ENCODE peak calls at places on chromosomes 16 and 17, in four cellular contexts. D is HepG2, P is GM12878, T is K562. C is an unnamed sample.

GRCh38 chr16:84459941-84460405 is 44.5 kb downstream of the MEAK7 start:
- DNase-seq in T (no peak), P (no peak), D (no peak), C (no peak)

GRCh38 chr16:58814348-58814801 is 80.3 kb upstream of the GOT2 start:
- DNase-seq in P (no peak), D (peak; percentile 16), T (peak; percentile 72), C (peak; percentile 69)

GRCh38 chr16:87404764-87405625 is 12.9 kb downstream of the MAP1LC3B start:
- DNase-seq in T (no peak), D (no peak), P (no peak), C (no peak)

GRCh38 chr17:42817866-42818265 is 6.2 kb downstream of the BECN1 start:
- DNase-seq in P (no peak), D (no peak), T (no peak), C (no peak)

GRCh38 chr16:25691519-25692091 is at the start of gene HS3ST4:
- DNase-seq in D (no peak), P (no peak), T (no peak), C (peak; percentile 22)

GRCh38 chr17:78348055-78348745 is 11.7 kb downstream of the SOCS3 start:
- DNase-seq in P (no peak), T (no peak), D (no peak), C (no peak)

GRCh38 chr16:67019171-67019570 is 9.8 kb upstream of the CBFB start:
- DNase-seq in T (no peak), P (no peak), D (no peak), C (no peak)

GRCh38 chr16:48138543-48138942 is 17.2 kb downstream of the ABCC12 start:
- DNase-seq in P (no peak), D (no peak), T (no peak), C (no peak)

GRCh38 chr16:58409316-58409973 is 17.2 kb downstream of the GINS3 start:
- DNase-seq in P (no peak), T (no peak), D (no peak), C (no peak)

GRCh38 chr17:58060596-58061191 is 22.5 kb upstream of the DYNLL2 start:
- DNase-seq in T (no peak), D (no peak), P (no peak), C (no peak)

GRCh38 chr17:49148171-49148570 is 15.6 kb downstream of the B4GALNT2 start:
- DNase-seq in T (no peak), P (no peak), D (no peak), C (no peak)

GRCh38 chr16:1510272-1510671 is 17.1 kb downstream of the TELO2 start:
- DNase-seq in T (no peak), P (no peak), D (no peak), C (no peak)

GRCh38 chr17:42289863-42290165 is 1.5 kb downstream of the STAT5A start:
- DNase-seq in D (no peak), T (no peak), P (no peak), C (no peak)

GRCh38 chr16:69311533-69312388 is 611 bp downstream of the VPS4A start:
- DNase-seq in D (peak; percentile 65), T (peak; percentile 39), P (no peak), C (peak; percentile 31)

GRCh38 chr17:44257815-44258750 is 9.9 kb downstream of the SLC4A1 start:
- DNase-seq in D (no peak), P (no peak), T (no peak), C (no peak)

GRCh38 chr16:87501117-87501516 is 8.3 kb upstream of the ZCCHC14 start:
- DNase-seq in P (no peak), T (no peak), D (no peak), C (no peak)

GRCh38 chr17:6090253-6090652 is 20.1 kb downstream of the WSCD1 start:
- DNase-seq in T (no peak), D (no peak), P (no peak), C (no peak)

GRCh38 chr17:40453881-40454630 is 10.8 kb downstream of the IGFBP4 start:
- DNase-seq in T (no peak), P (no peak), D (no peak), C (no peak)

GRCh38 chr17:164536-165235 is 16.8 kb downstream of the DOC2B start:
- DNase-seq in P (no peak), D (peak; percentile 40), T (peak; percentile 26), C (peak; percentile 60)

GRCh38 chr16:77359065-77359502 is 75.8 kb downstream of the ADAMTS18 start:
- DNase-seq in D (peak; percentile 96), T (no peak), P (no peak), C (no peak)

GRCh38 chr16:63880948-63881347 is 1240.9 kb downstream of the CDH11 start:
- DNase-seq in P (no peak), T (no peak), D (no peak), C (no peak)

GRCh38 chr17:60390223-60390622 is 1.7 kb downstream of the USP32 start:
- DNase-seq in T (peak; percentile 36), P (no peak), D (no peak), C (no peak)

DNA sequence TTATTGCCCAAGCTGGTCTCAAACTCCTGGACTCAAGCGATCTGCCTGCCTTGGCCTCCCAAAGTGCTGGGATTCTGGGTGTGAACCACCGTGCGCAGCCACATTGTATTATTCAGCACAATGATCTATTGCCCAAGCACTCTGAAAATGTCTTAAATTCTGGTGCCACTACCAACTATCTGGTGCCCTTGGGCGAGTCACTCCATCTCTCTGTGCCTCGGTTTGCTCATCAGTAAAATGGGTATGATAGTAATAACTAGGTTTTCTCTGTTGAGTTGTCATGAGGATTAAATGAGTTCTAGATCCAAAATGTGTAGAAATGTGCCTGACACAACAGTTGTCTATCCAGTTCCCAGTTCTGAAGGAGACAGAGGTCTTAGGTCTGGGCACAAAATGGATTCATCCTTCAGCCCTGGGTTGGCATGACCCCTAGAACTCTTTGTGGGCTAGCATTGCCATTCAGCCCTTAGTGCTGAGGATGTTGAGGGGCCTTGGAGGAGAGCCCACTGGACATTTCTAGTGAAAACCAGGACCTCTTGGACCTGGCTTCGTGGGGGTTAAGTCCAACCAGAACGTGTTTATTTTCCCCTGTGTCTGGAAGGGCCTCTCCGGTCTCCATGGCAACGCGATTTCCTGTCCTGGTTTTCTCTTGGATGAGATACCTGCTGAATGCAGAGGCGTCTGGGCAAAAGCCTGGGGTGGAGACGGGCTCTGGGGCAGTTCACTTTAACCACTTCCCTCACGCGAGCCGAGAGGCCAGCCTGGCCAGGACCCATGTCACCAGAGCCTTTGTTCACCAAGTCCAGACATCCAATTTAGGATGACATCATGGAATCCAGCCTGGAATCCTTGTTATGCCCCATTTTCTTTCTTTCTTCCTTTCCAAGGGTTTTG is 43.7 kb upstream of the TNRC6A start:
- DNase-seq in D (peak; percentile 85), T (no peak), P (no peak), C (peak; percentile 25)
- TF ChIP-seq TARDBP in D (peak; percentile 27), T (no peak), P (no peak), C (no peak)

DNA sequence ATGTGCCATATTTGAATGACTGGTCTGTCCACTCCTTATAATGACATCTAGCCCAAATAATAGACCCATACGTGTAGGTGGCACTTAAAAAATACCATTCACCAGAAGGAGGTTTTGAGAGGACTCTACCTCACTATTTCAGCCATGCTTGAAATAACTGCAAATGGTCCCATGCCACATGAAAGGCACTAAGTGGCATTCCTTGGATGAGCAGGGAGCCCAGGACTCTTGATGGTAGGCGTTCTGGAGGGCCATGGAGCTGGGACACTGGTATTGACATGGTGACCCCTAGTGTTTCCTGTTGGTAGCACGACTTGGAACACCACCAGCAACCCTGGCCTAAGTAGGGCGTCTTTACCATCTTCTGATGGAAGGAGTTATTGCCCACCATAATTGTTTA is 148.7 kb upstream of the ZFHX3 start:
- DNase-seq in P (peak; percentile 24), D (peak; percentile 70), T (peak; percentile 62), C (peak; percentile 81)
- TF ChIP-seq TARDBP in P (no peak), D (no peak), T (no peak), C (no peak)

GRCh38 chr16:17206712-17207111 is 264.0 kb downstream of the XYLT1 start:
- DNase-seq in D (no peak), T (no peak), P (no peak), C (no peak)

GRCh38 chr16:17204248-17205043 is 266.3 kb downstream of the XYLT1 start:
- DNase-seq in T (no peak), D (no peak), P (no peak), C (no peak)

GRCh38 chr16:17205279-17206139 is 265.3 kb downstream of the XYLT1 start:
- DNase-seq in P (no peak), T (no peak), D (no peak), C (no peak)
- TF ChIP-seq TARDBP in P (no peak), T (no peak), D (no peak), C (no peak)

GRCh38 chr17:56913000-56913866 is 616 bp downstream of the TRIM25 start:
- DNase-seq in D (no peak), P (no peak), T (peak; percentile 24), C (peak; percentile 45)
- TF ChIP-seq TARDBP in D (no peak), P (no peak), T (no peak), C (no peak)

GRCh38 chr16:53784312-53784711 is 80.4 kb downstream of the FTO start:
- DNase-seq in T (no peak), P (no peak), D (no peak), C (no peak)

GRCh38 chr16:53782148-53782547 is 78.2 kb downstream of the FTO start:
- DNase-seq in D (no peak), T (no peak), P (no peak), C (no peak)

GRCh38 chr16:53780051-53780450 is 76.1 kb downstream of the FTO start:
- DNase-seq in T (no peak), D (no peak), P (no peak), C (no peak)

GRCh38 chr16:53779186-53779585 is 75.2 kb downstream of the FTO start:
- DNase-seq in T (no peak), P (no peak), D (no peak), C (no peak)

DNA sequence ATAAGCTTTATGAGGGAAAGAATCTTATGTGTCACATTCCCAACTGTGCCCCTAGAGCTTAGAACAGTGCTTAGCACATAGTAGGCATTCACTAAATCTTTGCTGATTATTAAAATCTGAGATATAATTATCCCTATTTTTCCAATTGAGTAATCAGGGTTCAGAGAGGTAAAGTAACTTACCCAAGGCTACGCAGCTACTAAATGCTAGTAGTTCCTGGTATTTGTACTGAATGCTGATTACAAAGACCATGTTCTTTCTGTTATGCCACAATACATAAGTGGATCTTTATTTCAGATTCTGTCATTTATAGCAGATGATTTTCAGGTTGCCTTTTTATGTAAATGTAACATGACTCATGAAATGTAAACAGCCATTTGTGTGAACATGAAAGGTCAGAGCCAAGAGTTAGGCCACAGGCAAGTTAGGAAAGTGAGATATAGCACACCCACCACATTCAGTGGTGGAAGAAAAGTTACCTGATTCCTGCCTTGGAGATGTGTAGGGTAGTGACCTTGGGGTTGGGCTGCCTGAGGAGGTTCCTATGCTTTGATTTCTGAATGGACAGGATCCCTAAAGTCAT is 77.2 kb downstream of the FTO start:
- DNase-seq in D (peak; percentile 68), T (no peak), P (no peak), C (no peak)
- TF ChIP-seq TARDBP in D (no peak), T (no peak), P (no peak), C (no peak)

DNA sequence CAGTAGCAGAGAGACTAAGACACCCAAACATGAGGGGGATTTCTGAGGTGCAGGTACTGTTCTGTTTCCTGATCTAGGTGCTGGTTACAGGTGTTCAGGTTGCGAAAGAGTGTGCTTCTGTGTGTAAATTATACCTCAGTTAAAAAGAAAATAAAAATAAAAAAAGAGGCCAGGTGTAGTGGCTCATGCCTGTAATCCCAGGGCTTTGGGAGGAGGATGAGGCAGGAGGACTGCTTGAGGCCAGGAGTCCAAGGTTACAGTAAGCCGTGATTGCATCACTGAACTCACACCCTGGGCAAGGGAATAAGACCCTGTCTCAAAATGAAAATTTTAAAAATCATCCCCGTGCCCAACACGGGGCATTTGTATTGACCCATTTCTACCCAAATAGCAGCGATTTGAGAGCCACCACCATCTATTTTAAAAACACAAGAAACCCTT is 3.2 kb upstream of the DCAF7 start:
- DNase-seq in T (no peak), D (no peak), P (no peak), C (no peak)
- TF ChIP-seq TARDBP in T (no peak), D (no peak), P (no peak), C (no peak)

C was measured in HEK293T.